ENCODE peak calls at places on chromosome 18, in eight cellular contexts. L is OCI-LY7, C is endothelial cell, Q is left lung, G is AG10803, S is PC-9, W is BJ, P is foreskin fibroblast. B is an unnamed sample.

GRCh38 chr18:33231474-33232317 is 208.8 kb downstream of the CCDC178 start:
- DNase-seq in L (peak), C (peak), Q (peak), G (peak), S (peak), W (peak), P (peak), B (no peak)

GRCh38 chr18:68841301-68841700 is 43.4 kb downstream of the CCDC102B start:
- DNase-seq in L (no peak), C (no peak), Q (no peak), G (no peak), S (no peak), W (no peak), P (peak), B (no peak)

GRCh38 chr18:22171263-22171838 is 2.0 kb downstream of the GATA6 start:
- DNase-seq in L (no peak), C (no peak), Q (no peak), G (no peak), S (no peak), W (no peak), P (no peak), B (no peak)

GRCh38 chr18:69626643-69627242 is 226.1 kb downstream of the DOK6 start:
- DNase-seq in L (no peak), C (no peak), Q (no peak), G (peak), S (no peak), W (no peak), P (peak), B (no peak)

GRCh38 chr18:58087928-58088722 is 44.1 kb downstream of the NEDD4L start:
- DNase-seq in L (no peak), C (no peak), Q (peak), G (no peak), S (peak), W (no peak), P (no peak), B (no peak)

GRCh38 chr18:40868110-40868858 is 1086.8 kb upstream of the PIK3C3 start:
- DNase-seq in L (no peak), C (no peak), Q (no peak), G (peak), S (peak), W (peak), P (peak), B (no peak)

GRCh38 chr18:35477974-35478373 is 19.8 kb downstream of the INO80C start:
- DNase-seq in L (no peak), C (no peak), Q (no peak), G (no peak), S (no peak), W (no peak), P (no peak), B (no peak)

GRCh38 chr18:59566507-59566906 is 130.7 kb downstream of the CCBE1 start:
- DNase-seq in L (no peak), C (no peak), Q (no peak), G (no peak), S (no peak), W (no peak), P (peak), B (peak)

GRCh38 chr18:34709104-34709503 is 994 bp upstream of the DTNA start:
- DNase-seq in L (no peak), C (no peak), Q (no peak), G (peak), S (no peak), W (peak), P (peak), B (peak)

GRCh38 chr18:54679318-54680149 is 88.5 kb downstream of the DYNAP start:
- DNase-seq in L (peak), C (no peak), Q (no peak), G (peak), S (peak), W (peak), P (peak), B (peak)

GRCh38 chr18:54440292-54440691 is 82.6 kb downstream of the C18orf54 start:
- DNase-seq in L (no peak), C (no peak), Q (no peak), G (no peak), S (no peak), W (no peak), P (no peak), B (no peak)

GRCh38 chr18:36389811-36390581 is 92.5 kb downstream of the FHOD3 start:
- DNase-seq in L (no peak), C (no peak), Q (no peak), G (no peak), S (no peak), W (no peak), P (no peak), B (no peak)

GRCh38 chr18:73897517-73897916 is 250.1 kb downstream of the FBXO15 start:
- DNase-seq in L (no peak), C (no peak), Q (no peak), G (no peak), S (no peak), W (no peak), P (no peak), B (no peak)

GRCh38 chr18:24544141-24544498 is 83.7 kb downstream of the HRH4 start:
- DNase-seq in L (peak), C (peak), Q (no peak), G (peak), S (no peak), W (no peak), P (peak), B (no peak)

GRCh38 chr18:34224423-34225217 is at the start of gene NOL4:
- DNase-seq in L (no peak), C (peak), Q (peak), G (no peak), S (no peak), W (no peak), P (peak), B (no peak)

GRCh38 chr18:62454527-62454926 is 68.3 kb upstream of the ZCCHC2 start:
- DNase-seq in L (no peak), C (no peak), Q (no peak), G (no peak), S (no peak), W (no peak), P (no peak), B (no peak)

GRCh38 chr18:5937086-5937485 is 41.8 kb upstream of the TMEM200C start:
- DNase-seq in L (no peak), C (no peak), Q (no peak), G (no peak), S (no peak), W (no peak), P (no peak), B (no peak)

GRCh38 chr18:36380173-36380827 is 82.8 kb downstream of the FHOD3 start:
- DNase-seq in L (no peak), C (no peak), Q (no peak), G (no peak), S (no peak), W (no peak), P (no peak), B (no peak)

GRCh38 chr18:48342588-48342987 is 66.6 kb downstream of the ZBTB7C start:
- DNase-seq in L (no peak), C (no peak), Q (peak), G (no peak), S (no peak), W (no peak), P (no peak), B (no peak)

GRCh38 chr18:22110482-22110924 is 58.9 kb upstream of the GATA6 start:
- DNase-seq in L (no peak), C (no peak), Q (no peak), G (no peak), S (peak), W (no peak), P (no peak), B (no peak)

GRCh38 chr18:72847134-72847533 is 20.7 kb downstream of the NETO1 start:
- DNase-seq in L (no peak), C (no peak), Q (no peak), G (no peak), S (no peak), W (no peak), P (peak), B (no peak)

GRCh38 chr18:49072940-49073339 is 122.2 kb upstream of the SMAD7 start:
- DNase-seq in L (no peak), C (no peak), Q (no peak), G (no peak), S (no peak), W (no peak), P (no peak), B (no peak)

GRCh38 chr18:48638451-48638850 is 99.6 kb downstream of the CTIF start:
- DNase-seq in L (no peak), C (no peak), Q (no peak), G (no peak), S (no peak), W (no peak), P (no peak), B (no peak)

GRCh38 chr18:42078711-42079110 is 123.7 kb downstream of the PIK3C3 start:
- DNase-seq in L (no peak), C (no peak), Q (no peak), G (peak), S (no peak), W (no peak), P (peak), B (no peak)

GRCh38 chr18:68676913-68677312 is 38.0 kb downstream of the TMX3 start:
- DNase-seq in L (no peak), C (no peak), Q (no peak), G (peak), S (no peak), W (no peak), P (peak), B (no peak)

GRCh38 chr18:70382032-70382431 is 93.2 kb downstream of the SOCS6 start:
- DNase-seq in L (no peak), C (no peak), Q (no peak), G (no peak), S (no peak), W (no peak), P (peak), B (no peak)

GRCh38 chr18:69097349-69097748 is 299.5 kb downstream of the CCDC102B start:
- DNase-seq in L (no peak), C (no peak), Q (no peak), G (no peak), S (no peak), W (no peak), P (no peak), B (no peak)

DNA sequence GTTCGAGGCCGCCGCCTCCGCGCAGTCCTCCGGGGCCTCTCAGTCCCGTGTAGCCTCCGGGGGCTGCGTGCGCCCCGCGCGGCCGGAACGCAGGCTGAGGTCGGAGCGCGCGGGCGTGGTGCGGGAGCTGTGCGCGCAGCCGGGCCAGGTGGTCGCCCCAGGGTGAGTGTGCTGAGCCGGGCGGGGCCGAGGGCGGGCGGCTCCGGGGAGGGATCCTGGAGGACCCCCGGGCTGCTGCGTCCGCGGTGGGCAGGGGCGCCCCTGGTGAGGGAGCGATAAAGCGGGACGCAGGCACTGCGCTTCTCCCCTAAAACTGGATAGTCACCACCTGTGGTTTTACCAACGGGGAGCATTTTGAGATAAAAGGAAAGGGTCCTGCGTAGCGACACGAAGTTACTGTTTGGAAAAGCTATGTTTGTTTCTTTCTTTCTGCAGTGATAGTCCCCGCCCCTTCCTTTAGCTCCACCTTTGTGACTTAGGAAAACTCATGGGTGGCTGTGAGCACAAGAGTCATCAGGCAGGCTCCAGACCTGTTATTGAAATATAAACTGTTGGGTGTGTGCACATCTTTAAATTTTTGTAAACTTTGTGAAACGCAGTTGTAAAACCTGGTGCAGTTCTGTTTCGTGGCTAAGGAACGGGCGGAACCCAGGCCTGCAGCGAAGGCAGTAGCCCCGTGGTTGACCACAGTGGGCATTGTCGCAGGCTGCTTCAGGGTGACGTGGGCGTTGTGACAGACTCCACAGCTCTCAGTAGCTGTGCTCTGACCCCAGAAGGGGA is 687 bp downstream of the CTDP1 start:
- DNase-seq in L (peak), C (peak), Q (no peak), G (peak), S (peak), W (no peak), P (peak), B (no peak)
- TF ChIP-seq CTCF in L (no peak), C (no peak), Q (no peak), G (no peak), S (no peak), W (peak), P (no peak), B (no peak)

DNA sequence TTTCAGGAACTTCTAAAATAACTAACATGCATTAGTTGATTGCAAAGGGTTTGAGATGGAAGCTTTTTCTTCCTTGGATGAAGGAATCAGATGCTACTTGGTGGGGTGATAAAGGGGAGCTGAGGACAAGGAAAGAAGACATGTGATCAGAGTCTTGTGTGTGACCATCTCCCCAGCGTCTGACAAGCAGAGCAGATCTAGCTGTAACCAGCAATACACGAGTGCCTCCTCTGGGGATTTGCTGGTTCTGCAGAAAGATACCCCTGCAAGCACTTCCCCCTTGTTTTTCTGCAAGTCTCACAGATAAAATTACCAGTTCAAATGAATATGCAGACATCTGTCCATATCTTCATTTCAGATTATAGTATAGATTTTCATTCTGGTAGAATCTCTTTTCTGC is 2.7 kb downstream of the CDH7 start:
- DNase-seq in L (peak), C (peak), Q (no peak), G (no peak), S (no peak), W (no peak), P (peak), B (no peak)
- TF ChIP-seq CTCF in L (peak), C (peak), Q (no peak), G (no peak), S (peak), W (no peak), P (no peak), B (no peak)

GRCh38 chr18:11258014-11258413 is 108.6 kb upstream of the PIEZO2 start:
- DNase-seq in L (no peak), C (no peak), Q (no peak), G (peak), S (no peak), W (no peak), P (peak), B (no peak)
- TF ChIP-seq CTCF in L (no peak), C (no peak), Q (no peak), G (no peak), S (no peak), W (no peak), P (no peak), B (no peak)

DNA sequence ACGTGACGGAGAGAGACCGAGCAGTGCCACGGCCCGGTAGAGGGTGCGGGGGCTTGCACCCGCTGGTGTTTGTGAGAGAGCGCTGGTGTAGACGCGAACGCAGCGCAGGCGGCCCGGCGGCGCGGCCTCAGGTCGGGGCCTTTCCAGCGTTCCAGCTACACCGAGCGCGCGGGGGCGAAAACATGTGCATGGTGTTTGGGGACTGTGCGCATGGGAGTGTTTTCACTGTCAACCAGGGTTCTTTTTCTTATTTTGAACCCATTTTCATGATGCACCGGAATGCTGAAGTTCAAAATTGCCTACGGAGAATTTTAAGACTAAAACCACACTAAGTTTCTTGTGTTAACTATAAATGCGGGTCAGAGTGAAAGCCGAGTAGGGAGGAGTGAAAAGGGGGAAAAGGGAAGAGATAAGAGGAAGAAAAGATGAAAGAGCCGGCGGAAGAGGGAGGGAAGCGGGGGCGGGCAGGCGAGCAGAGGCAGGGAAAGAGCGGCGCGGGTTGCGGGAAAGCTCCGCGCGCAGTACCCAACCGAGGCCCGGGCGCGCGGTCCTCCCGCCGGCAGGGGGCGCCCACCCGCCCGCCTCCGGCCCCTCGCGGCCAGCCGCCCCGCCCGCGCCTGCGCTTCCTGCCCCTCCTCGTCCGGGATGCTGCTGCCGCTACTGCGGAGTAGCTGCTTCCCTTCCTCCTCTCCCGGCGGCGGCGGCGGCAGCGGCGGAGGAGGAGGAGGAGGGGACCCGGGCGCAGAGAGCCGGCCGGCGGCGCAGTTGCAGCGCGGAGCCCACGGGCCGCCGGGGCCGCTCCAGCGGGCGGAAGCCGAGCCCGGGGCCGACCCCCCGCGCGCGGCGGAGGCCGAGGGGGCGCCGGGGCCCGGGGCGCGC is at the start of gene RAB12:
- DNase-seq in L (peak), C (peak), Q (peak), G (peak), S (peak), W (no peak), P (peak), B (peak)
- TF ChIP-seq CTCF in L (peak), C (peak), Q (peak), G (peak), S (peak), W (peak), P (peak), B (peak)